ENCODE peak calls at places on chromosomes 5 and 9, in five cellular contexts. H is mucosa of descending colon, U is astrocyte, F is stomach, Y is spleen. T is an unnamed sample.

GRCh38 chr5:31470608-31471007 is 61.3 kb downstream of the DROSHA start:
- DNase-seq in U (peak; percentile 56), Y (no peak), H (peak; percentile 48), F (no peak), T (no peak)

GRCh38 chr5:3024976-3025375 is 273.5 kb upstream of the IRX2 start:
- DNase-seq in U (no peak), Y (no peak), H (no peak), F (no peak), T (no peak)

GRCh38 chr9:19787672-19788071 is 1.2 kb downstream of the SLC24A2 start:
- DNase-seq in U (no peak), Y (no peak), H (no peak), F (no peak), T (no peak)

GRCh38 chr9:36163049-36163839 is 5.9 kb upstream of the CCIN start:
- DNase-seq in Y (no peak), F (no peak), H (peak; percentile 68), U (peak; percentile 87), T (no peak)

GRCh38 chr5:159304961-159305595 is 25.2 kb downstream of the IL12B start:
- DNase-seq in U (no peak), H (no peak), F (no peak), Y (no peak), T (no peak)

GRCh38 chr5:131950706-131951105 is 5.2 kb upstream of the MEIKIN start:
- DNase-seq in H (no peak), F (no peak), U (no peak), Y (no peak), T (no peak)

GRCh38 chr5:133840168-133840567 is 128.3 kb downstream of the C5orf15 start:
- DNase-seq in U (no peak), H (no peak), Y (no peak), F (no peak), T (no peak)

GRCh38 chr9:83649080-83649479 is 26.1 kb downstream of the IDNK start:
- DNase-seq in U (no peak), H (peak; percentile 70), Y (peak; percentile 91), F (peak; percentile 74), T (no peak)

GRCh38 chr5:101153526-101153925 is 250.4 kb upstream of the ST8SIA4 start:
- DNase-seq in F (no peak), H (no peak), Y (no peak), U (no peak), T (no peak)

GRCh38 chr9:18666348-18666747 is 192.4 kb downstream of the ADAMTSL1 start:
- DNase-seq in U (peak; percentile 39), F (no peak), Y (no peak), H (no peak), T (no peak)

GRCh38 chr5:103347729-103348128 is 89.2 kb downstream of the MACIR start:
- DNase-seq in Y (no peak), U (no peak), H (no peak), F (no peak), T (no peak)

GRCh38 chr5:178590924-178591423 is 781 bp upstream of the COL23A1 start:
- DNase-seq in U (no peak), F (no peak), Y (no peak), H (no peak), T (no peak)

GRCh38 chr5:80125962-80126480 is 90.9 kb downstream of the THBS4 start:
- DNase-seq in U (peak; percentile 86), F (no peak), H (no peak), Y (no peak), T (no peak)

GRCh38 chr5:134206627-134207160 is 19.2 kb downstream of the PPP2CA start:
- DNase-seq in Y (no peak), F (no peak), H (no peak), U (no peak), T (no peak)

GRCh38 chr9:13524245-13524644 is 244.8 kb upstream of the MPDZ start:
- DNase-seq in H (no peak), U (peak; percentile 51), Y (no peak), F (no peak), T (no peak)

GRCh38 chr9:134556531-134557068 is 85.0 kb upstream of the COL5A1 start:
- DNase-seq in H (no peak), U (no peak), F (no peak), Y (peak; percentile 41), T (no peak)

GRCh38 chr9:134983094-134983493 is 65.4 kb upstream of the FCN1 start:
- DNase-seq in U (no peak), Y (peak; percentile 89), H (no peak), F (peak; percentile 30), T (no peak)

GRCh38 chr9:21615018-21615417 is 132.9 kb upstream of the IFNE start:
- DNase-seq in U (no peak), Y (no peak), F (no peak), H (no peak), T (no peak)

GRCh38 chr5:81779935-81780266 is 29.0 kb upstream of the SSBP2 start:
- DNase-seq in U (no peak), F (no peak), H (no peak), Y (no peak), T (no peak)

GRCh38 chr5:154132718-154133307 is 57.7 kb upstream of the GALNT10 start:
- DNase-seq in U (no peak), H (no peak), F (no peak), Y (no peak), T (no peak)

GRCh38 chr5:171521219-171521633 is 101.8 kb downstream of the FGF18 start:
- DNase-seq in U (peak; percentile 93), F (no peak), H (no peak), Y (peak; percentile 24), T (peak; percentile 74)

GRCh38 chr5:95866431-95867063 is 44.0 kb upstream of the GLRX start:
- DNase-seq in U (no peak), Y (no peak), F (no peak), H (no peak), T (no peak)

GRCh38 chr9:78189461-78189860 is 46.4 kb upstream of the CEP78 start:
- DNase-seq in F (no peak), Y (no peak), H (no peak), U (peak; percentile 72), T (no peak)

GRCh38 chr9:10045598-10045997 is 567.2 kb downstream of the PTPRD start:
- DNase-seq in U (peak; percentile 3), F (no peak), Y (no peak), H (no peak), T (no peak)

GRCh38 chr5:83509535-83509934 is 38.0 kb downstream of the VCAN start:
- DNase-seq in Y (no peak), H (no peak), U (peak; percentile 92), F (no peak), T (no peak)

GRCh38 chr5:135340568-135340967 is 58.5 kb downstream of the MACROH2A1 start:
- DNase-seq in Y (no peak), H (no peak), U (no peak), F (no peak), T (no peak)
- H3K4me1 ChIP-seq in Y (no peaks in the 10 kb centered on the region), H (peaks cover 17% of the 10 kb centered on the region), U (peaks cover 16% of the 10 kb centered on the region), F (peaks cover 21% of the 10 kb centered on the region), T (no peaks in the 10 kb centered on the region)

GRCh38 chr9:121326924-121327613 is 43.0 kb downstream of the STOM start:
- DNase-seq in F (no peak), Y (no peak), U (no peak), H (peak; percentile 46), T (no peak)
- H3K36me3 ChIP-seq in F (peaks cover 96% of the 10 kb centered on the region), Y (peaks cover 98% of the 10 kb centered on the region), U (peaks cover 56% of the 10 kb centered on the region), H (peaks cover 12% of the 10 kb centered on the region), T (peaks cover 69% of the 10 kb centered on the region)

DNA sequence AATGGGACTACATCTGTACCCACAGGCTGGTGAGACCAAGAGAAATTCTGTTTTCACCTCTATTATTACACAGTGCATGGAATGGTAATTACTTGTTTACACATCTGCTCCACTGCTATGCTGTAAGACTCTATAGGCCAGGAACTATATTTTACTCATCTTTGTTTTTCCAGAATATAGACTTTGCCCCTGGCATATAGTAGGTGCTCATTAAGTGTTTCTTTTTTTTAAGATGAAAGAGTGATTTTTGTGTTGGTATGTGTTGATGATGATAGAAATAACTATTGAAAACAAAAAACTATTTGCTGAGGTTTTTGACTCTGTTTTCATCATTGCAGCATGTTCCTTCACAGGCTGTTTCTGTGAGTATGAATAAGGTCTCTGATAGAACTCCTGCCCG is 294.7 kb downstream of the CSNK1G3 start:
- DNase-seq in H (no peak), Y (no peak), U (no peak), F (no peak), T (no peak)
- H3K4me1 ChIP-seq in H (peaks cover 10% of the 10 kb centered on the region), Y (peaks cover 25% of the 10 kb centered on the region), U (peaks cover 4% of the 10 kb centered on the region), F (peaks cover 17% of the 10 kb centered on the region), T (no peaks in the 10 kb centered on the region)

DNA sequence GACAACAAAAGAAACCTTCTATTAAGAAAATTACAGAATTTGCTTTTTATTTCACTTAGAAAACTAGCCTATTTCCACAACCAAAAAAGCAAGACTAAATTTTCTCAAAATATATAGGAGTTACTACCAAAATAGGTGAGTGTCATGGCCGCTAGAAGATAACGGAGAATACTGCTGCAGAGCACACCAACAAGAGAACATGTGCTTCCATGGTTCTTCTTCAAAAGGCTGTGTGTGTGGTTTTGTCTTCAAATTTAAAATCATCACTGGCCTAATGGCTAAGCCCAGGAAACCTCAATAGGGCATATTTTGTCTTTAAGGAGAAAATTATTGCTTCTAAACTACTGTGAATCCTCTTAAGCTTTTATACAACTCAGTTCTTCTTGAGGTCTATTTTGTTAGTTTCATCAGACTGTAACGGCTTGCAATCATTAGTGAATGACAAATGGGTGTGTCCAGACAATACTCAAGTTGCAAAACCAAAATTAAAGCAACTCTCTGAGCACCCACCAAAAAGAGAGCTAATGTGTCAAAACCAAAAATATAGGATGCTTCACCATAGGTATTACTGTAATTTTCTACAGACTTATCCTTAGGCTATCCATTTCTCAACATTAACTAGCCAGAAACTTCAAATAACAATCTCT is 3.3 kb downstream of the SETX start:
- DNase-seq in Y (no peak), H (no peak), U (no peak), F (no peak), T (no peak)
- H3K36me3 ChIP-seq in Y (peaks cover 64% of the 10 kb centered on the region), H (peaks cover 4% of the 10 kb centered on the region), U (peaks cover 37% of the 10 kb centered on the region), F (peaks cover 59% of the 10 kb centered on the region), T (peaks cover 27% of the 10 kb centered on the region)

DNA sequence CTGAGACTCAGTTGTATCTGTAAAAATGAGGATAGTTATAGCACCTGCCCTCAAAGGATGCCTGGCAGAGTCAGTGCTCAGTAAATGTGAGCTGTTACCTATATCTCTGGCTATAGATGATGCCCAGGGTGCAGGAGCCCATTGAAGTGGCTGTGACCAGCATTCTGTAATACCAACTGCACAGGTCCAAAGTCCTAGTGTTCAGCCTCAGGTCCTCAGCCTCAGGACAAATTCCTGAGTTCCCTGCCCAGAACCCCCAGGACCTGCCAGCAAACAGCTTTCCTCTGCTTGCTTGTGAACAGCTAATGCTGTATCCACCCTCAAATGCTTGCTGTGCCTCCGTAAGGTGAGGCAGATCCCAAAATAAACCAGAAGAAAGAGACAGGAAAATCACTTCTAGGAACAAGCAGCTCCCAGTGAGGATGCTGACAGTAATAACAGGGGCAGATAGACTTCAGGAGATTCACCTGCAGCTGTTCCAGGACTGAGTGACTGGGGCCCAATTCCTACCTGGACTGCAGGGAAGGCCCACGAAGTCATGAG is 80.8 kb downstream of the SIL1 start:
- DNase-seq in F (no peak), U (no peak), Y (no peak), H (no peak), T (no peak)
- H3K4me1 ChIP-seq in F (peaks cover 26% of the 10 kb centered on the region), U (no peaks in the 10 kb centered on the region), Y (no peaks in the 10 kb centered on the region), H (no peaks in the 10 kb centered on the region), T (peaks cover 30% of the 10 kb centered on the region)

DNA sequence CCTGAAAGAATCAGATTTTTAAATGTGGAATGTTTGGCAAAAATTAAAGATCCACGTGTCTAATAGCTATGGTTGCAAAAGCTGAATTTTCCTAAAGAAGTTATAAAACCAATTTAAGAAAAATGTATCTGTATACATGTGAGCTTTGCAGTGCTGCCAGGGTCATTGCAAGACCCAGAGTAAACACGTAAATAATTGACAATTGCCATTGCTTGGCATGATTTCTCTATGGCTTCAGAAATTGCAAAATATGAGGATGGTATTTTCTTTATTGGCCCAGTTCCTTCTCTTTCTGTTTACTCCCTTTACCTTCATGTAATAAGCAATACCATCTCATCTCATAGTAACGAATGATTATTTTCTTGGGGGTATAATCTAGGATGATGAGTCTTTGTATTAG is 123.9 kb downstream of the ERCC6L2 start:
- DNase-seq in Y (no peak), H (no peak), F (no peak), U (no peak), T (no peak)
- H3K36me3 ChIP-seq in Y (peaks cover 70% of the 10 kb centered on the region), H (no peaks in the 10 kb centered on the region), F (peaks cover 7% of the 10 kb centered on the region), U (no peaks in the 10 kb centered on the region), T (no peaks in the 10 kb centered on the region)

T was measured in thoracic aorta.